ENCODE peak calls at places on chromosomes 13 and 19, in ten cellular contexts. One of them, this sample, is unnamed.

GRCh38 chr19:35211545-35212230 is 16.9 kb downstream of the FAM187B start:
- DNase-seq in CD4-positive, alpha-beta T cell: peak
- DNase-seq in T-helper 1 cell: peak
- DNase-seq in germinal center: no peak
- DNase-seq in BJ: no peak
- DNase-seq in stimulated activated CD4-positive, alpha-beta T cell treated with anti-CD3 and anti-CD28 coated beads, Interleukin-1b, Interleukin-23, amount 100 ng/mL, for 1 hour: peak
- DNase-seq in naive thymus-derived CD8-positive, alpha-beta T cell: peak
- DNase-seq in heart left ventricle: peak
- DNase-seq in substantia nigra: no peak
- DNase-seq in HCT116: no peak
- DNase-seq in this sample: peak

GRCh38 chr13:98393873-98394272 is 183.0 kb downstream of the STK24 start:
- DNase-seq in CD4-positive, alpha-beta T cell: no peak
- DNase-seq in HCT116: no peak
- DNase-seq in BJ: no peak
- DNase-seq in T-helper 1 cell: no peak
- DNase-seq in germinal center: no peak
- DNase-seq in heart left ventricle: no peak
- DNase-seq in substantia nigra: no peak
- DNase-seq in stimulated activated CD4-positive, alpha-beta T cell treated with anti-CD3 and anti-CD28 coated beads, Interleukin-1b, Interleukin-23, amount 100 ng/mL, for 1 hour: no peak
- DNase-seq in naive thymus-derived CD8-positive, alpha-beta T cell: no peak
- DNase-seq in this sample: no peak

GRCh38 chr13:44899967-44900366 is 89.3 kb downstream of the NUFIP1 start:
- DNase-seq in substantia nigra: no peak
- DNase-seq in CD4-positive, alpha-beta T cell: no peak
- DNase-seq in naive thymus-derived CD8-positive, alpha-beta T cell: no peak
- DNase-seq in T-helper 1 cell: no peak
- DNase-seq in HCT116: no peak
- DNase-seq in germinal center: no peak
- DNase-seq in BJ: no peak
- DNase-seq in heart left ventricle: no peak
- DNase-seq in stimulated activated CD4-positive, alpha-beta T cell treated with anti-CD3 and anti-CD28 coated beads, Interleukin-1b, Interleukin-23, amount 100 ng/mL, for 1 hour: no peak
- DNase-seq in this sample: no peak

GRCh38 chr19:862529-863304 is 3.3 kb downstream of the CFD start:
- DNase-seq in stimulated activated CD4-positive, alpha-beta T cell treated with anti-CD3 and anti-CD28 coated beads, Interleukin-1b, Interleukin-23, amount 100 ng/mL, for 1 hour: peak
- DNase-seq in substantia nigra: no peak
- DNase-seq in CD4-positive, alpha-beta T cell: peak
- DNase-seq in BJ: no peak
- DNase-seq in germinal center: peak
- DNase-seq in HCT116: no peak
- DNase-seq in T-helper 1 cell: peak
- DNase-seq in heart left ventricle: peak
- DNase-seq in naive thymus-derived CD8-positive, alpha-beta T cell: peak
- DNase-seq in this sample: peak

GRCh38 chr13:30872685-30873443 is 33.2 kb upstream of the MEDAG start:
- DNase-seq in germinal center: no peak
- DNase-seq in CD4-positive, alpha-beta T cell: no peak
- DNase-seq in T-helper 1 cell: no peak
- DNase-seq in HCT116: no peak
- DNase-seq in BJ: peak
- DNase-seq in substantia nigra: no peak
- DNase-seq in stimulated activated CD4-positive, alpha-beta T cell treated with anti-CD3 and anti-CD28 coated beads, Interleukin-1b, Interleukin-23, amount 100 ng/mL, for 1 hour: no peak
- DNase-seq in heart left ventricle: peak
- DNase-seq in naive thymus-derived CD8-positive, alpha-beta T cell: no peak
- DNase-seq in this sample: peak

GRCh38 chr13:27038323-27038722 is 133.3 kb downstream of the USP12 start:
- DNase-seq in stimulated activated CD4-positive, alpha-beta T cell treated with anti-CD3 and anti-CD28 coated beads, Interleukin-1b, Interleukin-23, amount 100 ng/mL, for 1 hour: no peak
- DNase-seq in T-helper 1 cell: no peak
- DNase-seq in BJ: no peak
- DNase-seq in heart left ventricle: no peak
- DNase-seq in naive thymus-derived CD8-positive, alpha-beta T cell: no peak
- DNase-seq in HCT116: peak
- DNase-seq in substantia nigra: no peak
- DNase-seq in germinal center: no peak
- DNase-seq in CD4-positive, alpha-beta T cell: no peak
- DNase-seq in this sample: no peak

GRCh38 chr13:48500652-48501197 is 32.2 kb downstream of the RCBTB2 start:
- DNase-seq in naive thymus-derived CD8-positive, alpha-beta T cell: no peak
- DNase-seq in germinal center: no peak
- DNase-seq in stimulated activated CD4-positive, alpha-beta T cell treated with anti-CD3 and anti-CD28 coated beads, Interleukin-1b, Interleukin-23, amount 100 ng/mL, for 1 hour: no peak
- DNase-seq in CD4-positive, alpha-beta T cell: no peak
- DNase-seq in BJ: peak
- DNase-seq in substantia nigra: no peak
- DNase-seq in T-helper 1 cell: no peak
- DNase-seq in HCT116: no peak
- DNase-seq in heart left ventricle: no peak
- DNase-seq in this sample: no peak

GRCh38 chr13:74325106-74325505 is 190.9 kb upstream of the KLF12 start:
- DNase-seq in T-helper 1 cell: no peak
- DNase-seq in germinal center: no peak
- DNase-seq in BJ: no peak
- DNase-seq in CD4-positive, alpha-beta T cell: no peak
- DNase-seq in HCT116: no peak
- DNase-seq in heart left ventricle: peak
- DNase-seq in stimulated activated CD4-positive, alpha-beta T cell treated with anti-CD3 and anti-CD28 coated beads, Interleukin-1b, Interleukin-23, amount 100 ng/mL, for 1 hour: no peak
- DNase-seq in naive thymus-derived CD8-positive, alpha-beta T cell: no peak
- DNase-seq in substantia nigra: no peak
- DNase-seq in this sample: peak

GRCh38 chr13:78030351-78030750 is 111.7 kb upstream of the EDNRB start:
- DNase-seq in HCT116: no peak
- DNase-seq in germinal center: no peak
- DNase-seq in stimulated activated CD4-positive, alpha-beta T cell treated with anti-CD3 and anti-CD28 coated beads, Interleukin-1b, Interleukin-23, amount 100 ng/mL, for 1 hour: no peak
- DNase-seq in BJ: no peak
- DNase-seq in naive thymus-derived CD8-positive, alpha-beta T cell: no peak
- DNase-seq in substantia nigra: no peak
- DNase-seq in CD4-positive, alpha-beta T cell: no peak
- DNase-seq in T-helper 1 cell: no peak
- DNase-seq in heart left ventricle: no peak
- DNase-seq in this sample: no peak

GRCh38 chr13:111947026-111947810 is 119.7 kb upstream of the SOX1 start:
- DNase-seq in naive thymus-derived CD8-positive, alpha-beta T cell: no peak
- DNase-seq in substantia nigra: no peak
- DNase-seq in HCT116: no peak
- DNase-seq in stimulated activated CD4-positive, alpha-beta T cell treated with anti-CD3 and anti-CD28 coated beads, Interleukin-1b, Interleukin-23, amount 100 ng/mL, for 1 hour: no peak
- DNase-seq in CD4-positive, alpha-beta T cell: no peak
- DNase-seq in heart left ventricle: no peak
- DNase-seq in germinal center: no peak
- DNase-seq in BJ: no peak
- DNase-seq in T-helper 1 cell: no peak
- DNase-seq in this sample: no peak

GRCh38 chr19:50450369-50451222 is 17.9 kb downstream of the MYBPC2 start:
- DNase-seq in naive thymus-derived CD8-positive, alpha-beta T cell: no peak
- DNase-seq in substantia nigra: no peak
- DNase-seq in T-helper 1 cell: no peak
- DNase-seq in CD4-positive, alpha-beta T cell: no peak
- DNase-seq in heart left ventricle: no peak
- DNase-seq in germinal center: no peak
- DNase-seq in stimulated activated CD4-positive, alpha-beta T cell treated with anti-CD3 and anti-CD28 coated beads, Interleukin-1b, Interleukin-23, amount 100 ng/mL, for 1 hour: no peak
- DNase-seq in BJ: no peak
- DNase-seq in HCT116: no peak
- DNase-seq in this sample: no peak

GRCh38 chr19:37218592-37218935 is 550 bp downstream of the ZNF383 start:
- DNase-seq in CD4-positive, alpha-beta T cell: no peak
- DNase-seq in substantia nigra: no peak
- DNase-seq in germinal center: no peak
- DNase-seq in BJ: no peak
- DNase-seq in stimulated activated CD4-positive, alpha-beta T cell treated with anti-CD3 and anti-CD28 coated beads, Interleukin-1b, Interleukin-23, amount 100 ng/mL, for 1 hour: no peak
- DNase-seq in T-helper 1 cell: no peak
- DNase-seq in naive thymus-derived CD8-positive, alpha-beta T cell: no peak
- DNase-seq in heart left ventricle: no peak
- DNase-seq in HCT116: no peak
- DNase-seq in this sample: no peak

GRCh38 chr13:97327521-97328221 is 105.5 kb downstream of the MBNL2 start:
- DNase-seq in naive thymus-derived CD8-positive, alpha-beta T cell: no peak
- DNase-seq in T-helper 1 cell: no peak
- DNase-seq in germinal center: no peak
- DNase-seq in CD4-positive, alpha-beta T cell: no peak
- DNase-seq in substantia nigra: no peak
- DNase-seq in heart left ventricle: no peak
- DNase-seq in BJ: no peak
- DNase-seq in HCT116: no peak
- DNase-seq in stimulated activated CD4-positive, alpha-beta T cell treated with anti-CD3 and anti-CD28 coated beads, Interleukin-1b, Interleukin-23, amount 100 ng/mL, for 1 hour: no peak
- DNase-seq in this sample: no peak

GRCh38 chr13:96792736-96793444 is 201.4 kb downstream of the OXGR1 start:
- DNase-seq in HCT116: no peak
- DNase-seq in substantia nigra: no peak
- DNase-seq in heart left ventricle: no peak
- DNase-seq in germinal center: no peak
- DNase-seq in naive thymus-derived CD8-positive, alpha-beta T cell: no peak
- DNase-seq in T-helper 1 cell: no peak
- DNase-seq in CD4-positive, alpha-beta T cell: no peak
- DNase-seq in BJ: no peak
- DNase-seq in stimulated activated CD4-positive, alpha-beta T cell treated with anti-CD3 and anti-CD28 coated beads, Interleukin-1b, Interleukin-23, amount 100 ng/mL, for 1 hour: no peak
- DNase-seq in this sample: no peak